ENCODE peak calls at places on chromosomes 6 and 20, in four cellular contexts. One of them, this sample, is unnamed.

GRCh38 chr6:82953871-82954270 is 111.8 kb downstream of the UBE3D start:
- DNase-seq in stimulated activated CD4-positive, alpha-beta T cell treated with anti-CD3 and anti-CD28 coated beads, Interleukin-12 subunit alpha, Interleukin-12 subunit beta, amount 100 ng/mL, for 48 hours: no peak
- DNase-seq in fibroblast of lung: peak
- DNase-seq in NCI-H2081: no peak
- DNase-seq in this sample: no peak

GRCh38 chr6:13407709-13408695 is 79.4 kb downstream of the GFOD1 start:
- DNase-seq in stimulated activated CD4-positive, alpha-beta T cell treated with anti-CD3 and anti-CD28 coated beads, Interleukin-12 subunit alpha, Interleukin-12 subunit beta, amount 100 ng/mL, for 48 hours: no peak
- DNase-seq in fibroblast of lung: peak
- DNase-seq in NCI-H2081: no peak
- DNase-seq in this sample: no peak

GRCh38 chr6:11197175-11197535 is 35.3 kb downstream of the NEDD9 start:
- DNase-seq in stimulated activated CD4-positive, alpha-beta T cell treated with anti-CD3 and anti-CD28 coated beads, Interleukin-12 subunit alpha, Interleukin-12 subunit beta, amount 100 ng/mL, for 48 hours: no peak
- DNase-seq in fibroblast of lung: peak
- DNase-seq in NCI-H2081: no peak
- DNase-seq in this sample: no peak

GRCh38 chr6:33410711-33411631 is at the start of gene PHF1:
- DNase-seq in stimulated activated CD4-positive, alpha-beta T cell treated with anti-CD3 and anti-CD28 coated beads, Interleukin-12 subunit alpha, Interleukin-12 subunit beta, amount 100 ng/mL, for 48 hours: no peak
- DNase-seq in fibroblast of lung: peak
- DNase-seq in NCI-H2081: peak
- DNase-seq in this sample: no peak

GRCh38 chr20:38131588-38132121 is 33.4 kb downstream of the TGM2 start:
- DNase-seq in stimulated activated CD4-positive, alpha-beta T cell treated with anti-CD3 and anti-CD28 coated beads, Interleukin-12 subunit alpha, Interleukin-12 subunit beta, amount 100 ng/mL, for 48 hours: no peak
- DNase-seq in fibroblast of lung: no peak
- DNase-seq in NCI-H2081: no peak
- DNase-seq in this sample: no peak

GRCh38 chr6:34196833-34197195 is 39.9 kb upstream of the HMGA1 start:
- DNase-seq in stimulated activated CD4-positive, alpha-beta T cell treated with anti-CD3 and anti-CD28 coated beads, Interleukin-12 subunit alpha, Interleukin-12 subunit beta, amount 100 ng/mL, for 48 hours: no peak
- DNase-seq in fibroblast of lung: no peak
- DNase-seq in NCI-H2081: no peak
- DNase-seq in this sample: no peak

GRCh38 chr6:75266716-75267291 is 17.8 kb downstream of the TMEM30A start:
- DNase-seq in stimulated activated CD4-positive, alpha-beta T cell treated with anti-CD3 and anti-CD28 coated beads, Interleukin-12 subunit alpha, Interleukin-12 subunit beta, amount 100 ng/mL, for 48 hours: no peak
- DNase-seq in fibroblast of lung: peak
- DNase-seq in NCI-H2081: peak
- DNase-seq in this sample: peak

GRCh38 chr20:32534661-32535240 is 50.4 kb downstream of the NOL4L start:
- DNase-seq in stimulated activated CD4-positive, alpha-beta T cell treated with anti-CD3 and anti-CD28 coated beads, Interleukin-12 subunit alpha, Interleukin-12 subunit beta, amount 100 ng/mL, for 48 hours: no peak
- DNase-seq in fibroblast of lung: no peak
- DNase-seq in NCI-H2081: no peak
- DNase-seq in this sample: peak

GRCh38 chr6:132648828-132649227 is 10.2 kb downstream of the TAAR1 start:
- DNase-seq in stimulated activated CD4-positive, alpha-beta T cell treated with anti-CD3 and anti-CD28 coated beads, Interleukin-12 subunit alpha, Interleukin-12 subunit beta, amount 100 ng/mL, for 48 hours: no peak
- DNase-seq in fibroblast of lung: no peak
- DNase-seq in NCI-H2081: no peak
- DNase-seq in this sample: no peak

GRCh38 chr6:45835725-45836437 is 179.8 kb downstream of the CLIC5 start:
- DNase-seq in stimulated activated CD4-positive, alpha-beta T cell treated with anti-CD3 and anti-CD28 coated beads, Interleukin-12 subunit alpha, Interleukin-12 subunit beta, amount 100 ng/mL, for 48 hours: no peak
- DNase-seq in fibroblast of lung: peak
- DNase-seq in NCI-H2081: no peak
- DNase-seq in this sample: no peak

GRCh38 chr20:5197270-5197827 is 70.5 kb downstream of the CDS2 start:
- DNase-seq in stimulated activated CD4-positive, alpha-beta T cell treated with anti-CD3 and anti-CD28 coated beads, Interleukin-12 subunit alpha, Interleukin-12 subunit beta, amount 100 ng/mL, for 48 hours: no peak
- DNase-seq in fibroblast of lung: no peak
- DNase-seq in NCI-H2081: no peak
- DNase-seq in this sample: no peak

GRCh38 chr6:107740496-107741190 is 83.5 kb downstream of the SCML4 start:
- DNase-seq in stimulated activated CD4-positive, alpha-beta T cell treated with anti-CD3 and anti-CD28 coated beads, Interleukin-12 subunit alpha, Interleukin-12 subunit beta, amount 100 ng/mL, for 48 hours: no peak
- DNase-seq in fibroblast of lung: no peak
- DNase-seq in NCI-H2081: no peak
- DNase-seq in this sample: no peak

GRCh38 chr6:157148391-157149323 is 174.7 kb downstream of the TMEM242 start:
- DNase-seq in stimulated activated CD4-positive, alpha-beta T cell treated with anti-CD3 and anti-CD28 coated beads, Interleukin-12 subunit alpha, Interleukin-12 subunit beta, amount 100 ng/mL, for 48 hours: no peak
- DNase-seq in fibroblast of lung: peak
- DNase-seq in NCI-H2081: peak
- DNase-seq in this sample: no peak

GRCh38 chr20:50129662-50130345 is 16.9 kb upstream of the UBE2V1 start:
- DNase-seq in stimulated activated CD4-positive, alpha-beta T cell treated with anti-CD3 and anti-CD28 coated beads, Interleukin-12 subunit alpha, Interleukin-12 subunit beta, amount 100 ng/mL, for 48 hours: no peak
- DNase-seq in fibroblast of lung: no peak
- DNase-seq in NCI-H2081: no peak
- DNase-seq in this sample: peak

GRCh38 chr6:135555550-135555949 is 58.0 kb upstream of the AHI1 start:
- DNase-seq in stimulated activated CD4-positive, alpha-beta T cell treated with anti-CD3 and anti-CD28 coated beads, Interleukin-12 subunit alpha, Interleukin-12 subunit beta, amount 100 ng/mL, for 48 hours: no peak
- DNase-seq in fibroblast of lung: no peak
- DNase-seq in NCI-H2081: no peak
- DNase-seq in this sample: peak

GRCh38 chr6:108746841-108747575 is 101.2 kb upstream of the ARMC2 start:
- DNase-seq in stimulated activated CD4-positive, alpha-beta T cell treated with anti-CD3 and anti-CD28 coated beads, Interleukin-12 subunit alpha, Interleukin-12 subunit beta, amount 100 ng/mL, for 48 hours: no peak
- DNase-seq in fibroblast of lung: no peak
- DNase-seq in NCI-H2081: no peak
- DNase-seq in this sample: no peak

GRCh38 chr6:169724554-169725269 is 412 bp upstream of the PHF10 start:
- DNase-seq in stimulated activated CD4-positive, alpha-beta T cell treated with anti-CD3 and anti-CD28 coated beads, Interleukin-12 subunit alpha, Interleukin-12 subunit beta, amount 100 ng/mL, for 48 hours: peak
- DNase-seq in fibroblast of lung: peak
- DNase-seq in NCI-H2081: peak
- DNase-seq in this sample: peak

GRCh38 chr20:18904624-18905023 is 91.0 kb downstream of the SCP2D1 start:
- DNase-seq in stimulated activated CD4-positive, alpha-beta T cell treated with anti-CD3 and anti-CD28 coated beads, Interleukin-12 subunit alpha, Interleukin-12 subunit beta, amount 100 ng/mL, for 48 hours: no peak
- DNase-seq in fibroblast of lung: no peak
- DNase-seq in NCI-H2081: no peak
- DNase-seq in this sample: no peak

GRCh38 chr6:144408151-144408550 is 123.0 kb downstream of the UTRN start:
- DNase-seq in stimulated activated CD4-positive, alpha-beta T cell treated with anti-CD3 and anti-CD28 coated beads, Interleukin-12 subunit alpha, Interleukin-12 subunit beta, amount 100 ng/mL, for 48 hours: no peak
- DNase-seq in fibroblast of lung: no peak
- DNase-seq in NCI-H2081: no peak
- DNase-seq in this sample: no peak

GRCh38 chr6:311679-312220 is 19.5 kb downstream of the DUSP22 start:
- DNase-seq in stimulated activated CD4-positive, alpha-beta T cell treated with anti-CD3 and anti-CD28 coated beads, Interleukin-12 subunit alpha, Interleukin-12 subunit beta, amount 100 ng/mL, for 48 hours: no peak
- DNase-seq in fibroblast of lung: peak
- DNase-seq in NCI-H2081: no peak
- DNase-seq in this sample: no peak

GRCh38 chr6:16741112-16742016 is 19.9 kb downstream of the ATXN1 start:
- DNase-seq in stimulated activated CD4-positive, alpha-beta T cell treated with anti-CD3 and anti-CD28 coated beads, Interleukin-12 subunit alpha, Interleukin-12 subunit beta, amount 100 ng/mL, for 48 hours: no peak
- DNase-seq in fibroblast of lung: peak
- DNase-seq in NCI-H2081: no peak
- DNase-seq in this sample: no peak

GRCh38 chr20:35617397-35618031 is 1.9 kb downstream of the SPAG4 start:
- DNase-seq in stimulated activated CD4-positive, alpha-beta T cell treated with anti-CD3 and anti-CD28 coated beads, Interleukin-12 subunit alpha, Interleukin-12 subunit beta, amount 100 ng/mL, for 48 hours: peak
- DNase-seq in fibroblast of lung: peak
- DNase-seq in NCI-H2081: peak
- DNase-seq in this sample: peak

GRCh38 chr6:14969126-14969525 is 276.7 kb upstream of the JARID2 start:
- DNase-seq in stimulated activated CD4-positive, alpha-beta T cell treated with anti-CD3 and anti-CD28 coated beads, Interleukin-12 subunit alpha, Interleukin-12 subunit beta, amount 100 ng/mL, for 48 hours: no peak
- DNase-seq in fibroblast of lung: no peak
- DNase-seq in NCI-H2081: no peak
- DNase-seq in this sample: no peak

GRCh38 chr20:48635791-48636267 is 192.0 kb downstream of the PREX1 start:
- DNase-seq in stimulated activated CD4-positive, alpha-beta T cell treated with anti-CD3 and anti-CD28 coated beads, Interleukin-12 subunit alpha, Interleukin-12 subunit beta, amount 100 ng/mL, for 48 hours: peak
- DNase-seq in fibroblast of lung: peak
- DNase-seq in NCI-H2081: peak
- DNase-seq in this sample: peak

GRCh38 chr6:43773050-43773956 is 3.3 kb downstream of the VEGFA start:
- DNase-seq in stimulated activated CD4-positive, alpha-beta T cell treated with anti-CD3 and anti-CD28 coated beads, Interleukin-12 subunit alpha, Interleukin-12 subunit beta, amount 100 ng/mL, for 48 hours: peak
- DNase-seq in fibroblast of lung: peak
- DNase-seq in NCI-H2081: peak
- DNase-seq in this sample: peak

GRCh38 chr20:45523833-45524232 is 8.4 kb upstream of the SPINT3 start:
- DNase-seq in stimulated activated CD4-positive, alpha-beta T cell treated with anti-CD3 and anti-CD28 coated beads, Interleukin-12 subunit alpha, Interleukin-12 subunit beta, amount 100 ng/mL, for 48 hours: no peak
- DNase-seq in fibroblast of lung: no peak
- DNase-seq in NCI-H2081: no peak
- DNase-seq in this sample: no peak

GRCh38 chr6:105389543-105389942 is 13.3 kb downstream of the PREP start:
- DNase-seq in stimulated activated CD4-positive, alpha-beta T cell treated with anti-CD3 and anti-CD28 coated beads, Interleukin-12 subunit alpha, Interleukin-12 subunit beta, amount 100 ng/mL, for 48 hours: no peak
- DNase-seq in fibroblast of lung: no peak
- DNase-seq in NCI-H2081: no peak
- DNase-seq in this sample: no peak

GRCh38 chr20:10916312-10916711 is 242.5 kb upstream of the JAG1 start:
- DNase-seq in stimulated activated CD4-positive, alpha-beta T cell treated with anti-CD3 and anti-CD28 coated beads, Interleukin-12 subunit alpha, Interleukin-12 subunit beta, amount 100 ng/mL, for 48 hours: no peak
- DNase-seq in fibroblast of lung: peak
- DNase-seq in NCI-H2081: no peak
- DNase-seq in this sample: no peak

GRCh38 chr6:8215631-8216030 is 113.3 kb upstream of the EEF1E1 start:
- DNase-seq in stimulated activated CD4-positive, alpha-beta T cell treated with anti-CD3 and anti-CD28 coated beads, Interleukin-12 subunit alpha, Interleukin-12 subunit beta, amount 100 ng/mL, for 48 hours: no peak
- DNase-seq in fibroblast of lung: peak
- DNase-seq in NCI-H2081: no peak
- DNase-seq in this sample: no peak

GRCh38 chr6:44101832-44102231 is 25.4 kb downstream of the MRPL14 start:
- DNase-seq in stimulated activated CD4-positive, alpha-beta T cell treated with anti-CD3 and anti-CD28 coated beads, Interleukin-12 subunit alpha, Interleukin-12 subunit beta, amount 100 ng/mL, for 48 hours: no peak
- DNase-seq in fibroblast of lung: no peak
- DNase-seq in NCI-H2081: no peak
- DNase-seq in this sample: no peak